ENCODE peak calls at places on chromosomes 5 and 9, in seven cellular contexts. U is stimulated activated CD8-positive, alpha-beta memory T cell treated with anti-CD3 and anti-CD28 coated beads, Interleukin-12 subunit alpha, Interleukin-12 subunit beta, amount 100 ng/mL, for 1 hour; H is GM03348; B is endodermal cell; R is activated T-cell treated with anti-CD3 and anti-CD28 coated beads, Interleukin-2, amount 50 U/mL, for 4 hours; J is spleen; G is GM12865. W is an unnamed sample.

GRCh38 chr9:134422301-134422700 is 96.0 kb downstream of the RXRA start:
- DNase-seq in U (no peak), H (peak; percentile 48), B (no peak), R (no peak), J (no peak), G (no peak), W (peak; percentile 85)

GRCh38 chr5:53276825-53277224 is 167.3 kb upstream of the MOCS2 start:
- DNase-seq in U (no peak), H (no peak), B (no peak), R (no peak), J (no peak), G (no peak), W (no peak)

GRCh38 chr5:14208071-14209021 is 65.2 kb downstream of the TRIO start:
- DNase-seq in U (no peak), H (peak; percentile 42), B (no peak), R (no peak), J (no peak), G (peak; percentile 93), W (no peak)

GRCh38 chr9:116493183-116493582 is 193.9 kb upstream of the TRIM32 start:
- DNase-seq in U (no peak), H (peak; percentile 40), B (no peak), R (no peak), J (no peak), G (no peak), W (no peak)

GRCh38 chr5:117103703-117104102 is 529.1 kb upstream of the SEMA6A start:
- DNase-seq in U (no peak), H (no peak), B (no peak), R (no peak), J (no peak), G (no peak), W (no peak)

GRCh38 chr9:135507104-135508035 is 6.9 kb downstream of the MRPS2 start:
- DNase-seq in U (no peak), H (no peak), B (peak; percentile 44), R (no peak), J (peak; percentile 68), G (no peak), W (no peak)

GRCh38 chr5:122118356-122118948 is 10.9 kb upstream of the ZNF474 start:
- DNase-seq in U (no peak), H (no peak), B (no peak), R (no peak), J (no peak), G (no peak), W (no peak)

GRCh38 chr5:121257621-121258020 is 594.1 kb upstream of the FTMT start:
- DNase-seq in U (no peak), H (no peak), B (no peak), R (no peak), J (no peak), G (no peak), W (no peak)

GRCh38 chr5:9479361-9479760 is 66.5 kb downstream of the SEMA5A start:
- DNase-seq in U (no peak), H (peak; percentile 83), B (no peak), R (no peak), J (no peak), G (no peak), W (no peak)

GRCh38 chr9:8784813-8785212 is 985.2 kb upstream of the DMAC1 start:
- DNase-seq in U (no peak), H (no peak), B (no peak), R (no peak), J (no peak), G (no peak), W (no peak)

GRCh38 chr5:170132642-170133448 is 27.1 kb downstream of the FOXI1 start:
- DNase-seq in U (no peak), H (peak; percentile 81), B (no peak), R (no peak), J (no peak), G (no peak), W (no peak)

GRCh38 chr5:170179626-170180025 is 53.2 kb upstream of the C5orf58 start:
- DNase-seq in U (no peak), H (no peak), B (no peak), R (no peak), J (no peak), G (no peak), W (no peak)

GRCh38 chr5:142602720-142603245 is 83.1 kb downstream of the FGF1 start:
- DNase-seq in U (no peak), H (no peak), B (no peak), R (no peak), J (no peak), G (no peak), W (no peak)

GRCh38 chr9:113568081-113568435 is 104.5 kb downstream of the RGS3 start:
- DNase-seq in U (no peak), H (no peak), B (peak; percentile 35), R (no peak), J (peak; percentile 41), G (no peak), W (no peak)

GRCh38 chr9:81389569-81389993 is 299.8 kb downstream of the TLE1 start:
- DNase-seq in U (no peak), H (peak; percentile 82), B (no peak), R (no peak), J (no peak), G (no peak), W (no peak)

GRCh38 chr5:74136276-74136675 is 504.3 kb downstream of the ENC1 start:
- DNase-seq in U (no peak), H (no peak), B (no peak), R (no peak), J (no peak), G (no peak), W (no peak)

GRCh38 chr5:148972958-148973357 is 89.9 kb downstream of the SH3TC2 start:
- DNase-seq in U (no peak), H (peak; percentile 83), B (no peak), R (no peak), J (no peak), G (no peak), W (no peak)

GRCh38 chr5:12840972-12841371 is 936.7 kb upstream of the CTNND2 start:
- DNase-seq in U (no peak), H (no peak), B (no peak), R (no peak), J (no peak), G (no peak), W (no peak)

GRCh38 chr9:106693546-106693945 is 169.4 kb upstream of the ZNF462 start:
- DNase-seq in U (no peak), H (peak; percentile 5), B (no peak), R (no peak), J (no peak), G (no peak), W (no peak)

W was measured in H7.